ENCODE peak calls at places on chromosomes 3 and 15, in eight cellular contexts. One of them, this sample, is unnamed.

GRCh38 chr15:23035964-23036566 is 3.3 kb downstream of the TUBGCP5 start:
- DNase-seq in right cardiac atrium: peak
- DNase-seq in neural progenitor cell: peak
- DNase-seq in A549: peak
- DNase-seq in breast epithelium: no peak
- DNase-seq in GM23248: peak
- DNase-seq in aorta: no peak
- DNase-seq in CD8-positive, alpha-beta memory T cell: peak
- DNase-seq in this sample: peak

GRCh38 chr3:43477600-43477999 is 144.2 kb downstream of the ANO10 start:
- DNase-seq in A549: no peak
- DNase-seq in right cardiac atrium: peak
- DNase-seq in CD8-positive, alpha-beta memory T cell: peak
- DNase-seq in GM23248: no peak
- DNase-seq in neural progenitor cell: no peak
- DNase-seq in aorta: no peak
- DNase-seq in breast epithelium: no peak
- DNase-seq in this sample: peak

GRCh38 chr15:52642386-52643361 is 36.5 kb downstream of the ATOSA start:
- DNase-seq in aorta: no peak
- DNase-seq in breast epithelium: no peak
- DNase-seq in CD8-positive, alpha-beta memory T cell: no peak
- DNase-seq in GM23248: peak
- DNase-seq in A549: no peak
- DNase-seq in right cardiac atrium: no peak
- DNase-seq in neural progenitor cell: no peak
- DNase-seq in this sample: no peak

GRCh38 chr3:38116471-38117162 is 20.3 kb downstream of the ACAA1 start:
- DNase-seq in A549: no peak
- DNase-seq in neural progenitor cell: no peak
- DNase-seq in right cardiac atrium: no peak
- DNase-seq in GM23248: peak
- DNase-seq in breast epithelium: no peak
- DNase-seq in aorta: no peak
- DNase-seq in CD8-positive, alpha-beta memory T cell: no peak
- DNase-seq in this sample: no peak

GRCh38 chr3:72144773-72145505 is 360.0 kb upstream of the PROK2 start:
- DNase-seq in GM23248: no peak
- DNase-seq in aorta: no peak
- DNase-seq in CD8-positive, alpha-beta memory T cell: no peak
- DNase-seq in A549: no peak
- DNase-seq in breast epithelium: no peak
- DNase-seq in right cardiac atrium: peak
- DNase-seq in neural progenitor cell: no peak
- DNase-seq in this sample: no peak

GRCh38 chr3:20013396-20013795 is 1.3 kb upstream of the PP2D1 start:
- DNase-seq in GM23248: no peak
- DNase-seq in CD8-positive, alpha-beta memory T cell: no peak
- DNase-seq in breast epithelium: no peak
- DNase-seq in A549: no peak
- DNase-seq in neural progenitor cell: no peak
- DNase-seq in aorta: no peak
- DNase-seq in right cardiac atrium: no peak
- DNase-seq in this sample: no peak

GRCh38 chr3:101810023-101810415 is 31.0 kb downstream of the NXPE3 start:
- DNase-seq in breast epithelium: no peak
- DNase-seq in neural progenitor cell: no peak
- DNase-seq in aorta: no peak
- DNase-seq in CD8-positive, alpha-beta memory T cell: no peak
- DNase-seq in right cardiac atrium: no peak
- DNase-seq in GM23248: no peak
- DNase-seq in A549: no peak
- DNase-seq in this sample: no peak

GRCh38 chr3:132117642-132118041 is 82.8 kb upstream of the CPNE4 start:
- DNase-seq in right cardiac atrium: no peak
- DNase-seq in neural progenitor cell: no peak
- DNase-seq in breast epithelium: no peak
- DNase-seq in CD8-positive, alpha-beta memory T cell: no peak
- DNase-seq in A549: no peak
- DNase-seq in aorta: no peak
- DNase-seq in GM23248: no peak
- DNase-seq in this sample: no peak

GRCh38 chr15:63500265-63501250 is 3.8 kb upstream of the USP3 start:
- DNase-seq in CD8-positive, alpha-beta memory T cell: no peak
- DNase-seq in aorta: no peak
- DNase-seq in GM23248: no peak
- DNase-seq in neural progenitor cell: no peak
- DNase-seq in breast epithelium: no peak
- DNase-seq in right cardiac atrium: no peak
- DNase-seq in A549: peak
- DNase-seq in this sample: peak

GRCh38 chr3:150870406-150870805 is 34.8 kb downstream of the MINDY4B start:
- DNase-seq in right cardiac atrium: no peak
- DNase-seq in GM23248: peak
- DNase-seq in CD8-positive, alpha-beta memory T cell: no peak
- DNase-seq in A549: no peak
- DNase-seq in breast epithelium: no peak
- DNase-seq in neural progenitor cell: no peak
- DNase-seq in aorta: no peak
- DNase-seq in this sample: no peak

GRCh38 chr3:88440701-88441100 is 290.9 kb downstream of the C3orf38 start:
- DNase-seq in breast epithelium: no peak
- DNase-seq in A549: no peak
- DNase-seq in right cardiac atrium: no peak
- DNase-seq in neural progenitor cell: no peak
- DNase-seq in CD8-positive, alpha-beta memory T cell: no peak
- DNase-seq in aorta: no peak
- DNase-seq in GM23248: no peak
- DNase-seq in this sample: no peak

GRCh38 chr3:119978554-119979208 is 115.6 kb downstream of the GSK3B start:
- DNase-seq in GM23248: no peak
- DNase-seq in neural progenitor cell: no peak
- DNase-seq in A549: no peak
- DNase-seq in CD8-positive, alpha-beta memory T cell: no peak
- DNase-seq in breast epithelium: no peak
- DNase-seq in right cardiac atrium: peak
- DNase-seq in aorta: no peak
- DNase-seq in this sample: no peak

GRCh38 chr15:51647128-51647562 is 24.6 kb upstream of the DMXL2 start:
- DNase-seq in right cardiac atrium: peak
- DNase-seq in GM23248: peak
- DNase-seq in neural progenitor cell: no peak
- DNase-seq in CD8-positive, alpha-beta memory T cell: no peak
- DNase-seq in aorta: peak
- DNase-seq in A549: no peak
- DNase-seq in breast epithelium: no peak
- DNase-seq in this sample: no peak

GRCh38 chr3:95218484-95218883 is 1155.6 kb downstream of the NSUN3 start:
- DNase-seq in CD8-positive, alpha-beta memory T cell: no peak
- DNase-seq in breast epithelium: no peak
- DNase-seq in right cardiac atrium: no peak
- DNase-seq in GM23248: no peak
- DNase-seq in aorta: no peak
- DNase-seq in neural progenitor cell: no peak
- DNase-seq in A549: no peak
- DNase-seq in this sample: no peak

GRCh38 chr3:164004205-164004604 is 1074.1 kb downstream of the SI start:
- DNase-seq in A549: no peak
- DNase-seq in breast epithelium: no peak
- DNase-seq in neural progenitor cell: peak
- DNase-seq in aorta: peak
- DNase-seq in GM23248: no peak
- DNase-seq in right cardiac atrium: no peak
- DNase-seq in CD8-positive, alpha-beta memory T cell: no peak
- DNase-seq in this sample: no peak

GRCh38 chr15:31465083-31465955 is 138.7 kb downstream of the KLF13 start:
- DNase-seq in neural progenitor cell: no peak
- DNase-seq in GM23248: no peak
- DNase-seq in aorta: no peak
- DNase-seq in right cardiac atrium: no peak
- DNase-seq in CD8-positive, alpha-beta memory T cell: no peak
- DNase-seq in A549: no peak
- DNase-seq in breast epithelium: no peak
- DNase-seq in this sample: no peak

GRCh38 chr15:60326824-60327654 is 70.7 kb downstream of the ANXA2 start:
- DNase-seq in neural progenitor cell: peak
- DNase-seq in A549: no peak
- DNase-seq in GM23248: peak
- DNase-seq in breast epithelium: no peak
- DNase-seq in aorta: no peak
- DNase-seq in right cardiac atrium: no peak
- DNase-seq in CD8-positive, alpha-beta memory T cell: peak
- DNase-seq in this sample: peak

GRCh38 chr3:15295506-15295905 is 36.9 kb downstream of the SH3BP5 start:
- DNase-seq in neural progenitor cell: no peak
- DNase-seq in A549: no peak
- DNase-seq in breast epithelium: no peak
- DNase-seq in aorta: no peak
- DNase-seq in GM23248: peak
- DNase-seq in CD8-positive, alpha-beta memory T cell: no peak
- DNase-seq in right cardiac atrium: no peak
- DNase-seq in this sample: no peak

GRCh38 chr3:155675094-155675493 is 69.8 kb downstream of the PLCH1 start:
- DNase-seq in neural progenitor cell: no peak
- DNase-seq in GM23248: no peak
- DNase-seq in aorta: no peak
- DNase-seq in A549: no peak
- DNase-seq in CD8-positive, alpha-beta memory T cell: no peak
- DNase-seq in breast epithelium: no peak
- DNase-seq in right cardiac atrium: no peak
- DNase-seq in this sample: no peak

GRCh38 chr3:155673411-155673810 is 71.5 kb downstream of the PLCH1 start:
- DNase-seq in A549: no peak
- DNase-seq in aorta: no peak
- DNase-seq in breast epithelium: no peak
- DNase-seq in CD8-positive, alpha-beta memory T cell: no peak
- DNase-seq in right cardiac atrium: no peak
- DNase-seq in GM23248: no peak
- DNase-seq in neural progenitor cell: no peak
- DNase-seq in this sample: no peak

DNA sequence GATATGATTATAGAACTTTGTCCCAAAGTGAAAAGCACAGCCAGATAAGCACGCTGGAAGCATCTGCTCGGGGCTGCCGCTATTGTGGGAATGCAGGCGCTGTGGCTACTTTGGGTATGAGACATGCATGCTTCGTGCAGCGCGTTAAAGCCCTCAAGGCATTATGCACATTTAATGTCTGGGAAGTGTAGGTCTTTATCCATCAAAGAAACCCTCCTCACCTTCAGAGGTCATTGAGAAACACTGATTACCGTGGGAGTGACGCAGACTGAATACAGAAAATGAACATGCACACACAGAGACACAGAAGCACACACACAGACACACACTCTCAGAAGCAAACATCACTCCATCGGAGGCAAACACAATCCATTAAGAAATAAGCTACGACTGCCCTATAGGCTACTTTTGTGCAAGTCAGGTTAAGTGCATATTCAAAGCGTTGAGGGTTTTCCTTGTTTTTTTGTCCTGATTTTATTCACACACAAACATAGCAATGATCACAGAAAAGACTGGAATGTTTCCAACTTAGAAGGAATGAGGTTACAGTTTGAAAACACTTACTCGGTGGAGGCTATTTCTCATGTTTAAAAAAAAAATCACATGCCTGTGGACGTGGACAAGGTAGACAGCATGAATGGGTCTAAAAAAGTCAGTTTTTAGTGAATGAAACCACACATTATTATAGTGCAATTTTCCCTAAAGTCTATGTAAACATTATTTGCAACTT is 68.5 kb downstream of the PLCH1 start:
- DNase-seq in right cardiac atrium: peak
- DNase-seq in aorta: no peak
- DNase-seq in A549: no peak
- DNase-seq in breast epithelium: no peak
- DNase-seq in CD8-positive, alpha-beta memory T cell: no peak
- DNase-seq in GM23248: peak
- DNase-seq in neural progenitor cell: peak
- DNase-seq in this sample: no peak
- H3K27ac ChIP-seq in right cardiac atrium: no peak
- H3K27ac ChIP-seq in aorta: no peak
- H3K27ac ChIP-seq in A549: peak
- H3K27ac ChIP-seq in breast epithelium: no peak
- H3K27ac ChIP-seq in CD8-positive, alpha-beta memory T cell: no peak
- H3K27ac ChIP-seq in GM23248: peak
- H3K27ac ChIP-seq in neural progenitor cell: no peak
- H3K27ac ChIP-seq in this sample: no peak

DNA sequence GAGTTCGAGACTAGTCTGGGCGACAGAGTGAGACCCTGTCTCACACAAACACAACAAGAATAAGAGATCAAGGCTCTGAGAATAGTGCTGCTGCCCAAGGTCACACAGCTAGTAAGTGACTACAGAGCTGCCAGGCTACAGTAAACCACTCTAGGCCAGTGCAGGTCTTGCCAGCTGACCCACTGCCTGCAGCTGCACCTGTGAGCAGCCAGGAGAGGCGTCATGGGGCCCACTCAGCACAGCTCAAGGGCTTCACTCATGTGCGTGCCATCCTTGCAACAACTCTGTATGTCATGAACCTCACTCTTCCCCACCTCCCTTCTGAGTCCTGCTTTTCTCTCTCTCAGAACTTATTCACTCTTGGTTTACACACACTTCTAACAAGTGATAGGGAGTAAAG is 176.7 kb downstream of the SMAD6 start:
- DNase-seq in breast epithelium: no peak
- DNase-seq in right cardiac atrium: no peak
- DNase-seq in CD8-positive, alpha-beta memory T cell: no peak
- DNase-seq in aorta: no peak
- DNase-seq in GM23248: no peak
- DNase-seq in neural progenitor cell: no peak
- DNase-seq in A549: no peak
- DNase-seq in this sample: no peak
- H3K27ac ChIP-seq in breast epithelium: no peak
- H3K27ac ChIP-seq in right cardiac atrium: no peak
- H3K27ac ChIP-seq in CD8-positive, alpha-beta memory T cell: no peak
- H3K27ac ChIP-seq in aorta: no peak
- H3K27ac ChIP-seq in GM23248: no peak
- H3K27ac ChIP-seq in neural progenitor cell: no peak
- H3K27ac ChIP-seq in A549: peak
- H3K27ac ChIP-seq in this sample: no peak

GRCh38 chr15:85770014-85770721 is 24.6 kb downstream of the KLHL25 start:
- DNase-seq in neural progenitor cell: no peak
- DNase-seq in right cardiac atrium: no peak
- DNase-seq in CD8-positive, alpha-beta memory T cell: no peak
- DNase-seq in breast epithelium: no peak
- DNase-seq in GM23248: peak
- DNase-seq in A549: no peak
- DNase-seq in aorta: no peak
- DNase-seq in this sample: no peak
- H3K27ac ChIP-seq in neural progenitor cell: no peak
- H3K27ac ChIP-seq in right cardiac atrium: no peak
- H3K27ac ChIP-seq in CD8-positive, alpha-beta memory T cell: no peak
- H3K27ac ChIP-seq in breast epithelium: peak
- H3K27ac ChIP-seq in GM23248: no peak
- H3K27ac ChIP-seq in A549: no peak
- H3K27ac ChIP-seq in aorta: no peak
- H3K27ac ChIP-seq in this sample: no peak

DNA sequence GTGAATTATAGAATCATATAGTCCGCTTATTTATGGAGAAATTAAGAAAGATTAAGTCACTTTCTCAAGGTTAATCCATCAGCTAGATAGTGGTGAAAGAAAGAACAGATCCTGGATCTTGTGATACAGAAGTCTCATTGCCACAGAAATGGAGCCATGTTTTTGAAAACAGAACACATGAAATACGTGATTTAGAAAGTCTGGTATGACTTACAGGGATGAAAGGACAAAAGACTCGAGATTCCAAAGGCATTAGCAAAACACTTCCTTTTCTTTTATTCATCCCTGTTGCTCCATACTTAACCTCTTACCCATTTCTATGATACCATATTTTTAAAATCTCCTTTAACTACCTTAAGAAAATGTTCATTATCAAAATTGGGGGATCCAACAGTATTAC is 40.0 kb upstream of the TEX9 start:
- DNase-seq in A549: no peak
- DNase-seq in breast epithelium: no peak
- DNase-seq in GM23248: peak
- DNase-seq in neural progenitor cell: no peak
- DNase-seq in aorta: no peak
- DNase-seq in right cardiac atrium: no peak
- DNase-seq in CD8-positive, alpha-beta memory T cell: no peak
- DNase-seq in this sample: no peak
- H3K27ac ChIP-seq in A549: no peak
- H3K27ac ChIP-seq in breast epithelium: no peak
- H3K27ac ChIP-seq in GM23248: peak
- H3K27ac ChIP-seq in neural progenitor cell: no peak
- H3K27ac ChIP-seq in aorta: no peak
- H3K27ac ChIP-seq in right cardiac atrium: no peak
- H3K27ac ChIP-seq in CD8-positive, alpha-beta memory T cell: no peak
- H3K27ac ChIP-seq in this sample: no peak

This sample was measured in CD4-positive, alpha-beta memory T cell.